ENCODE peak calls at places on chromosomes 6 and 20, in four cellular contexts. R is NCI-H345, F is activated T-cell treated with anti-CD3 and anti-CD28 coated beads for 1 hour, S is astrocyte of the spinal cord. W is an unnamed sample.

GRCh38 chr20:38128691-38129090 is 36.4 kb downstream of the TGM2 start:
- DNase-seq in R (no peak), F (no peak), S (no peak), W (no peak)

GRCh38 chr6:110629153-110629552 is 152.7 kb upstream of the SLC22A16 start:
- DNase-seq in R (peak; percentile 33), F (no peak), S (no peak), W (peak; percentile 76)

GRCh38 chr20:25083773-25084615 is 2.1 kb upstream of the VSX1 start:
- DNase-seq in R (no peak), F (no peak), S (no peak), W (peak; percentile 36)

GRCh38 chr6:42007753-42008528 is 42.4 kb upstream of the TAF8 start:
- DNase-seq in R (no peak), F (peak; percentile 30), S (no peak), W (no peak)

GRCh38 chr6:154595997-154596396 is 85.5 kb upstream of the CNKSR3 start:
- DNase-seq in R (no peak), F (no peak), S (no peak), W (no peak)

GRCh38 chr6:156657311-156657710 is 119.9 kb upstream of the ARID1B start:
- DNase-seq in R (no peak), F (no peak), S (no peak), W (no peak)

GRCh38 chr6:53744321-53744720 is 50.5 kb upstream of the LRRC1 start:
- DNase-seq in R (no peak), F (no peak), S (no peak), W (no peak)

GRCh38 chr20:18323705-18324104 is 35.4 kb downstream of the ZNF133 start:
- DNase-seq in R (no peak), F (no peak), S (no peak), W (no peak)

GRCh38 chr6:119347466-119348307 is 1.9 kb downstream of the MAN1A1 start:
- DNase-seq in R (peak; percentile 31), F (peak; percentile 3), S (no peak), W (peak; percentile 63)

GRCh38 chr6:53930330-53930729 is 135.5 kb downstream of the LRRC1 start:
- DNase-seq in R (no peak), F (no peak), S (no peak), W (no peak)

GRCh38 chr20:420721-421574 is 12.8 kb downstream of the RBCK1 start:
- DNase-seq in R (no peak), F (no peak), S (no peak), W (peak; percentile 89)

GRCh38 chr6:57310817-57311157 is 6.6 kb upstream of the PRIM2 start:
- DNase-seq in R (no peak), F (no peak), S (no peak), W (no peak)

GRCh38 chr6:36444470-36444869 is 1.7 kb downstream of the KCTD20 start:
- DNase-seq in R (no peak), F (no peak), S (peak; percentile 60), W (no peak)

GRCh38 chr20:1060985-1061384 is 57.4 kb upstream of the PSMF1 start:
- DNase-seq in R (no peak), F (no peak), S (no peak), W (no peak)

GRCh38 chr6:19210849-19211590 is 626.1 kb upstream of the ID4 start:
- DNase-seq in R (no peak), F (no peak), S (no peak), W (no peak)

W was measured in NCI-H1105 treated with DMSO at 0.1 percent for 48 hours.